ENCODE peak calls at places on chromosomes 2 and 18, in six cellular contexts. One of them, this sample, is unnamed. For H3K36me3, the result is how much of the 10 kb centered on the place peaks cover.

GRCh38 chr2:210519594-210519993 is 36.8 kb upstream of the CPS1 start:
- DNase-seq in hepatocyte: no peak
- DNase-seq in heart right ventricle: no peak
- DNase-seq in brain microvascular endothelial cell: no peak
- DNase-seq in IMR-90: no peak
- DNase-seq in Panc1: no peak
- DNase-seq in this sample: no peak

GRCh38 chr2:212842544-212843185 is 304.1 kb upstream of the ERBB4 start:
- DNase-seq in hepatocyte: no peak
- DNase-seq in heart right ventricle: no peak
- DNase-seq in brain microvascular endothelial cell: peak
- DNase-seq in IMR-90: peak
- DNase-seq in Panc1: no peak
- DNase-seq in this sample: peak

GRCh38 chr2:206158563-206159345 is 490 bp downstream of the NDUFS1 start:
- DNase-seq in hepatocyte: peak
- DNase-seq in heart right ventricle: no peak
- DNase-seq in brain microvascular endothelial cell: no peak
- DNase-seq in IMR-90: peak
- DNase-seq in Panc1: no peak
- DNase-seq in this sample: no peak

GRCh38 chr18:28781616-28782362 is 604.9 kb upstream of the CDH2 start:
- DNase-seq in hepatocyte: no peak
- DNase-seq in heart right ventricle: no peak
- DNase-seq in brain microvascular endothelial cell: no peak
- DNase-seq in IMR-90: no peak
- DNase-seq in Panc1: no peak
- DNase-seq in this sample: peak

GRCh38 chr2:240788482-240788881 is 31.5 kb downstream of the KIF1A start:
- DNase-seq in hepatocyte: no peak
- DNase-seq in heart right ventricle: no peak
- DNase-seq in brain microvascular endothelial cell: no peak
- DNase-seq in IMR-90: no peak
- DNase-seq in Panc1: no peak
- DNase-seq in this sample: peak

GRCh38 chr2:101486994-101487393 is 12.1 kb upstream of the RFX8 start:
- DNase-seq in hepatocyte: no peak
- DNase-seq in heart right ventricle: no peak
- DNase-seq in brain microvascular endothelial cell: no peak
- DNase-seq in IMR-90: no peak
- DNase-seq in Panc1: no peak
- DNase-seq in this sample: no peak

GRCh38 chr2:38517284-38517683 is 85.4 kb downstream of the HNRNPLL start:
- DNase-seq in hepatocyte: no peak
- DNase-seq in heart right ventricle: no peak
- DNase-seq in brain microvascular endothelial cell: no peak
- DNase-seq in IMR-90: no peak
- DNase-seq in Panc1: no peak
- DNase-seq in this sample: no peak

GRCh38 chr2:204643326-204643725 is 98.1 kb downstream of the PARD3B start:
- DNase-seq in hepatocyte: no peak
- DNase-seq in heart right ventricle: no peak
- DNase-seq in brain microvascular endothelial cell: no peak
- DNase-seq in IMR-90: peak
- DNase-seq in Panc1: no peak
- DNase-seq in this sample: no peak

GRCh38 chr2:216991563-216991962 is 131.7 kb upstream of the TNP1 start:
- DNase-seq in hepatocyte: no peak
- DNase-seq in heart right ventricle: no peak
- DNase-seq in brain microvascular endothelial cell: no peak
- DNase-seq in IMR-90: peak
- DNase-seq in Panc1: no peak
- DNase-seq in this sample: no peak

GRCh38 chr2:219856602-219857001 is 229.2 kb downstream of the SLC4A3 start:
- DNase-seq in hepatocyte: no peak
- DNase-seq in heart right ventricle: no peak
- DNase-seq in brain microvascular endothelial cell: no peak
- DNase-seq in IMR-90: no peak
- DNase-seq in Panc1: no peak
- DNase-seq in this sample: no peak

GRCh38 chr2:14634223-14634884 is 1.8 kb downstream of the LRATD1 start:
- DNase-seq in hepatocyte: peak
- DNase-seq in heart right ventricle: peak
- DNase-seq in brain microvascular endothelial cell: peak
- DNase-seq in IMR-90: peak
- DNase-seq in Panc1: no peak
- DNase-seq in this sample: peak

GRCh38 chr18:45538444-45538843 is 76.8 kb upstream of the SLC14A2 start:
- DNase-seq in hepatocyte: no peak
- DNase-seq in heart right ventricle: no peak
- DNase-seq in brain microvascular endothelial cell: no peak
- DNase-seq in IMR-90: no peak
- DNase-seq in Panc1: no peak
- DNase-seq in this sample: no peak

GRCh38 chr2:179141206-179141605 is 91.3 kb upstream of the CCDC141 start:
- DNase-seq in hepatocyte: no peak
- DNase-seq in heart right ventricle: no peak
- DNase-seq in brain microvascular endothelial cell: no peak
- DNase-seq in IMR-90: no peak
- DNase-seq in Panc1: no peak
- DNase-seq in this sample: no peak

GRCh38 chr2:233349005-233349998 is 5.0 kb upstream of the DGKD start:
- DNase-seq in hepatocyte: peak
- DNase-seq in heart right ventricle: peak
- DNase-seq in brain microvascular endothelial cell: no peak
- DNase-seq in IMR-90: peak
- DNase-seq in Panc1: no peak
- DNase-seq in this sample: no peak

GRCh38 chr2:230137902-230138539 is 69.3 kb upstream of the SLC16A14 start:
- DNase-seq in hepatocyte: no peak
- DNase-seq in heart right ventricle: no peak
- DNase-seq in brain microvascular endothelial cell: peak
- DNase-seq in IMR-90: peak
- DNase-seq in Panc1: peak
- DNase-seq in this sample: no peak

GRCh38 chr18:59871711-59872362 is 28.0 kb upstream of the PMAIP1 start:
- DNase-seq in hepatocyte: no peak
- DNase-seq in heart right ventricle: no peak
- DNase-seq in brain microvascular endothelial cell: no peak
- DNase-seq in IMR-90: no peak
- DNase-seq in Panc1: no peak
- DNase-seq in this sample: no peak

GRCh38 chr2:210503622-210504300 is 27.2 kb upstream of the LANCL1 start:
- DNase-seq in hepatocyte: no peak
- DNase-seq in heart right ventricle: no peak
- DNase-seq in brain microvascular endothelial cell: no peak
- DNase-seq in IMR-90: no peak
- DNase-seq in Panc1: no peak
- DNase-seq in this sample: no peak

GRCh38 chr2:63486861-63487290 is 101.4 kb downstream of the WDPCP start:
- DNase-seq in hepatocyte: no peak
- DNase-seq in heart right ventricle: no peak
- DNase-seq in brain microvascular endothelial cell: no peak
- DNase-seq in IMR-90: no peak
- DNase-seq in Panc1: no peak
- DNase-seq in this sample: no peak

GRCh38 chr2:112724611-112725525 is 4.0 kb downstream of the NT5DC4 start:
- DNase-seq in hepatocyte: peak
- DNase-seq in heart right ventricle: no peak
- DNase-seq in brain microvascular endothelial cell: no peak
- DNase-seq in IMR-90: no peak
- DNase-seq in Panc1: no peak
- DNase-seq in this sample: no peak

GRCh38 chr2:191682148-191682547 is 4.2 kb downstream of the NABP1 start:
- DNase-seq in hepatocyte: no peak
- DNase-seq in heart right ventricle: no peak
- DNase-seq in brain microvascular endothelial cell: no peak
- DNase-seq in IMR-90: peak
- DNase-seq in Panc1: no peak
- DNase-seq in this sample: peak

GRCh38 chr2:70861774-70862644 is 26.4 kb upstream of the CD207 start:
- DNase-seq in hepatocyte: peak
- DNase-seq in heart right ventricle: peak
- DNase-seq in brain microvascular endothelial cell: peak
- DNase-seq in IMR-90: peak
- DNase-seq in Panc1: peak
- DNase-seq in this sample: peak

GRCh38 chr2:65232636-65233035 is 5.0 kb downstream of the ACTR2 start:
- DNase-seq in hepatocyte: no peak
- DNase-seq in heart right ventricle: no peak
- DNase-seq in brain microvascular endothelial cell: no peak
- DNase-seq in IMR-90: peak
- DNase-seq in Panc1: no peak
- DNase-seq in this sample: peak

GRCh38 chr2:105383456-105383855 is 15.4 kb downstream of the FHL2 start:
- DNase-seq in hepatocyte: no peak
- DNase-seq in heart right ventricle: no peak
- DNase-seq in brain microvascular endothelial cell: no peak
- DNase-seq in IMR-90: no peak
- DNase-seq in Panc1: no peak
- DNase-seq in this sample: no peak

GRCh38 chr2:795245-796041 is 118.2 kb upstream of the TMEM18 start:
- DNase-seq in hepatocyte: no peak
- DNase-seq in heart right ventricle: no peak
- DNase-seq in brain microvascular endothelial cell: no peak
- DNase-seq in IMR-90: no peak
- DNase-seq in Panc1: no peak
- DNase-seq in this sample: no peak

GRCh38 chr2:235514627-235515363 is 21.0 kb downstream of the AGAP1 start:
- DNase-seq in hepatocyte: peak
- DNase-seq in heart right ventricle: no peak
- DNase-seq in brain microvascular endothelial cell: no peak
- DNase-seq in IMR-90: no peak
- DNase-seq in Panc1: no peak
- DNase-seq in this sample: peak

GRCh38 chr18:51621103-51621969 is 423.9 kb upstream of the MEX3C start:
- DNase-seq in hepatocyte: peak
- DNase-seq in heart right ventricle: peak
- DNase-seq in brain microvascular endothelial cell: peak
- DNase-seq in IMR-90: no peak
- DNase-seq in Panc1: peak
- DNase-seq in this sample: no peak

DNA sequence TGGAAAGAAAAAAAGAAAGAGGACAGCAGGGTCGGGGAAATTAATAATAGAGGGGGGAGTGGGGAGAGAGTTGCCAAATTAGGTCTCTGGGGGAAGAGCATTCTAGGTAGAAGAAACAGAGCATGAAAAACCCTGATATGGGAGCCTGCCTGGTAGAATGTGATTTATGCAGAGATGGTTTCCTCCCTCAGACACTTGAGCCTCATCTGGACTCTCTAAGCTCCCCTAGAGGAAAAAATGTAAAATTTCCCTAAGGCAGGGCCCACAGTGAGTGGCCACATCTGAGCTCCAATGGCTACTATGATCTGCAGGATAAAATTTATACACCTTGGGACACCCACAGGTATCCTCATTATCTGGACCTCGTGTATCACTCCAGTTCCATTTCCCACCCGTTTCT is 20.6 kb upstream of the EPAS1 start:
- DNase-seq in hepatocyte: no peak
- DNase-seq in heart right ventricle: no peak
- DNase-seq in brain microvascular endothelial cell: peak
- DNase-seq in IMR-90: peak
- DNase-seq in Panc1: no peak
- DNase-seq in this sample: no peak
- TF ChIP-seq CTCF in hepatocyte: peak
- TF ChIP-seq CTCF in heart right ventricle: peak
- TF ChIP-seq CTCF in brain microvascular endothelial cell: peak
- TF ChIP-seq CTCF in IMR-90: peak
- TF ChIP-seq CTCF in Panc1: peak
- TF ChIP-seq CTCF in this sample: peak

GRCh38 chr2:215413484-215413777 is 22.4 kb downstream of the FN1 start:
- DNase-seq in hepatocyte: no peak
- DNase-seq in heart right ventricle: no peak
- DNase-seq in brain microvascular endothelial cell: no peak
- DNase-seq in IMR-90: no peak
- DNase-seq in Panc1: no peak
- DNase-seq in this sample: no peak
- H3K36me3 ChIP-seq in hepatocyte: under half
- H3K36me3 ChIP-seq in heart right ventricle: half or more
- H3K36me3 ChIP-seq in brain microvascular endothelial cell: half or more
- H3K36me3 ChIP-seq in IMR-90: half or more
- H3K36me3 ChIP-seq in Panc1: under half
- H3K36me3 ChIP-seq in this sample: half or more

GRCh38 chr2:42045389-42045788 is 2.4 kb upstream of the PKDCC start:
- DNase-seq in hepatocyte: no peak
- DNase-seq in heart right ventricle: no peak
- DNase-seq in brain microvascular endothelial cell: no peak
- DNase-seq in IMR-90: no peak
- DNase-seq in Panc1: no peak
- DNase-seq in this sample: peak
- TF ChIP-seq CTCF in hepatocyte: no peak
- TF ChIP-seq CTCF in heart right ventricle: no peak
- TF ChIP-seq CTCF in brain microvascular endothelial cell: no peak
- TF ChIP-seq CTCF in IMR-90: no peak
- TF ChIP-seq CTCF in Panc1: no peak
- TF ChIP-seq CTCF in this sample: no peak

GRCh38 chr18:12317664-12318333 is 9.8 kb downstream of the TUBB6 start:
- DNase-seq in hepatocyte: no peak
- DNase-seq in heart right ventricle: no peak
- DNase-seq in brain microvascular endothelial cell: peak
- DNase-seq in IMR-90: peak
- DNase-seq in Panc1: no peak
- DNase-seq in this sample: no peak
- H3K36me3 ChIP-seq in hepatocyte: under half
- H3K36me3 ChIP-seq in heart right ventricle: half or more
- H3K36me3 ChIP-seq in brain microvascular endothelial cell: half or more
- H3K36me3 ChIP-seq in IMR-90: half or more
- H3K36me3 ChIP-seq in Panc1: under half
- H3K36me3 ChIP-seq in this sample: half or more